ENCODE peak calls at places on chromosomes 12 and 14, in four cellular contexts. K, Y, W and I are unnamed samples.
A peak's percentile ranks its signal among the peaks of the same experiment; 100 is the strongest.

GRCh38 chr12:93722757-93723567 is 45.8 kb downstream of the CRADD start:
- DNase-seq in K (no peak), Y (no peak), W (no peak), I (peak; percentile 78)

GRCh38 chr12:13661005-13661887 is 320.2 kb downstream of the GRIN2B start:
- DNase-seq in K (peak; percentile 4), Y (peak; percentile 67), W (peak; percentile 48), I (no peak)

GRCh38 chr12:115227137-115227615 is 543.2 kb upstream of the TBX3 start:
- DNase-seq in K (peak; percentile 67), Y (no peak), W (no peak), I (peak; percentile 81)

GRCh38 chr12:4245446-4245845 is 28.1 kb upstream of the CCND2 start:
- DNase-seq in K (no peak), Y (no peak), W (no peak), I (no peak)

GRCh38 chr14:56809262-56810215 is 740 bp downstream of the OTX2 start:
- DNase-seq in K (no peak), Y (no peak), W (no peak), I (no peak)

GRCh38 chr12:68334136-68334535 is 2.0 kb upstream of the MDM1 start:
- DNase-seq in K (no peak), Y (no peak), W (no peak), I (no peak)

GRCh38 chr12:39587247-39587646 is 32.4 kb downstream of the ABCD2 start:
- DNase-seq in K (no peak), Y (no peak), W (no peak), I (no peak)

GRCh38 chr14:58296731-58297130 is 1.6 kb upstream of the ARID4A start:
- DNase-seq in K (no peak), Y (no peak), W (no peak), I (no peak)

GRCh38 chr12:30457621-30458289 is 237.9 kb downstream of the IPO8 start:
- DNase-seq in K (peak; percentile 0), Y (no peak), W (no peak), I (no peak)

GRCh38 chr12:52971701-52972329 is 22.9 kb downstream of the KRT18 start:
- DNase-seq in K (peak; percentile 41), Y (no peak), W (no peak), I (peak; percentile 84)

GRCh38 chr12:104321949-104322348 is 18.4 kb downstream of the EID3 start:
- DNase-seq in K (no peak), Y (no peak), W (no peak), I (no peak)

GRCh38 chr14:35215110-35215872 is 76.9 kb upstream of the PSMA6 start:
- DNase-seq in K (peak; percentile 29), Y (no peak), W (no peak), I (no peak)

DNA sequence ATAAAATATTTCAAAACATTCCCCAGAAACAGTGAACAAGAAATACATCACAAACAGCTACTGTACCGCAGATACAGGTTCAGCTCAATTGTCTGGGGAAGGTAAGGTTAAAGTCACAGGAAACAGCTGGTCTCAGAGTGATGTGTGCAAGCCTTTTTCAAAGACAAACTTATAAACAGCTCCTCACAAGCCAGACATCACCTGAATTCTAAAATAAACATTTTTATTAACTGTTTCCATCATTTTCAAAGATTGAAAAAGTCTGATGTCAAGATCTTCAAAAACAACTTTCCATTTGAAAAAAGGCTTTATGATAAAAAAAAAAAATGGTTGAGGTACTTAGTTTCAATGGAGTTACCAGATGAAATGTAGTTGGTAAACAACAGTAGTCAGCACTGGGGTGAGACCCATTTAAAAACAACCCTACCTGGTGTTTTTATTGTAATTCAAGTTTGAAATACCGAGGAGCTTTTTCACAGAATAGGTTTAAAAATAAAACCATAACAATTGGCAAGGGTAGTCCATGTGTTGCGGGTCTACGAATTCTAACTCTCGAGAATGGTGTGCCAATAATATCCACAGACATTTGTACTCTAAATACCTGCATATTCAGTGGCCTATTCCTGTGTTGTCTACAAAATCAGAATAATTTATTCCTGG is 3.9 kb downstream of the BTG1 start:
- DNase-seq in K (no peak), Y (no peak), W (no peak), I (no peak)
- H3K27me3 ChIP-seq in K (no peaks in the 10 kb centered on the region), Y (no peaks in the 10 kb centered on the region), W (no peaks in the 10 kb centered on the region), I (no peaks in the 10 kb centered on the region)

GRCh38 chr12:124812972-124813371 is 50.7 kb downstream of the SCARB1 start:
- DNase-seq in K (no peak), Y (no peak), W (no peak), I (no peak)

GRCh38 chr12:124811633-124812032 is 52.0 kb downstream of the SCARB1 start:
- DNase-seq in K (no peak), Y (no peak), W (no peak), I (no peak)

GRCh38 chr12:124813782-124814181 is 49.9 kb downstream of the SCARB1 start:
- DNase-seq in K (no peak), Y (no peak), W (no peak), I (no peak)

GRCh38 chr12:124809878-124810277 is 53.8 kb downstream of the SCARB1 start:
- DNase-seq in K (no peak), Y (no peak), W (no peak), I (no peak)

DNA sequence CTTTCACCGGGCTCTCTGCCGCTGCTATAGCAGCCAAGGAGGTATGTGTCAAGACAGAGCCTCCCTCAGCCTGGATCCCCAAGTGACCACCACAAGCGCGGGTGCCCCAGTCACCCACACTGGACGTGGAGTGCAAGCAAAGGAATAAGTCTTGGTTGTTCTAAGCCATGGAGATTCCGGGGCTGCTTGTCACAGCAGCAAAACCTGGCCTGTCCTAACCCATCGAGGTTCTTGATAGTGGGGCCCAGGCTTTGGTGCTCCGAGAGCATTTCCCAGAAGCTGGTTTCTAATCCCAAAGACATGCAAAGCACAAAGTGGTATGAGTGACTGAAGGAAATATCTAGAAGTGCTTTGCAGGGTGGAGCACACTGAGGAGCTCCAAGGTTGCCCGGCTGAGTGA is 51.3 kb downstream of the SCARB1 start:
- DNase-seq in K (no peak), Y (no peak), W (no peak), I (no peak)
- H3K36me3 ChIP-seq in K (peaks cover 11% of the 10 kb centered on the region), Y (no peaks in the 10 kb centered on the region), W (no peaks in the 10 kb centered on the region), I (peaks cover 39% of the 10 kb centered on the region)

DNA sequence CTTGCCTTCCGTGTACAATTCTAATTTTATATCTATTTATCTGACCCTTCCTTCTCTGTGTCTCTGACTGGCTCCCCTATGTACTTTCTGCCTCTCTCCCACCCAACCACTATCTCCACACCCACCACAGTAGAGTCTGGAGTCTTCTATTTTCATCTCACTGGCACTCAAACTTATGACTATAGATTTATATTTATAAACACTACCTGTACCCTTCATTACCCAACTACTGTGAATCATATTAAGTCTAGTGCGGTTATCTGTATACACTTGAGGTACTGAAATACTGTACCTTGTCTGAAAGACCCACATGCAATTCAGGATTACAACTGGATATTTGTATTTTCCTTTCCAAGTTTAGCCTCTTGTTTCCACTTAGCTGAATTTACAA is 36.1 kb downstream of the ATP2B1 start:
- DNase-seq in K (no peak), Y (no peak), W (no peak), I (no peak)
- H3K4me3 ChIP-seq in K (no peak overlapping the region), Y (no peak overlapping the region), W (no peak overlapping the region), I (no peak overlapping the region)

GRCh38 chr14:93430319-93430801 is 379 bp upstream of the UNC79 start:
- DNase-seq in K (no peak), Y (no peak), W (no peak), I (peak; percentile 52)
- H3K27me3 ChIP-seq in K (no peaks in the 10 kb centered on the region), Y (peaks cover 48% of the 10 kb centered on the region), W (peaks cover 7% of the 10 kb centered on the region), I (peaks cover 58% of the 10 kb centered on the region)

GRCh38 chr12:57496822-57497221 is 9.0 kb downstream of the MARS1 start:
- DNase-seq in K (no peak), Y (no peak), W (no peak), I (no peak)

GRCh38 chr12:57498571-57498970 is 10.7 kb downstream of the MARS1 start:
- DNase-seq in K (no peak), Y (no peak), W (no peak), I (no peak)

GRCh38 chr12:57500213-57500612 is 12.3 kb downstream of the MARS1 start:
- DNase-seq in K (no peak), Y (no peak), W (no peak), I (no peak)

GRCh38 chr12:57498143-57498524 is 10.3 kb downstream of the MARS1 start:
- DNase-seq in K (no peak), Y (no peak), W (no peak), I (no peak)

GRCh38 chr12:57497223-57498142 is 9.6 kb downstream of the MARS1 start:
- DNase-seq in K (no peak), Y (no peak), W (no peak), I (no peak)
- H3K36me3 ChIP-seq in K (peaks cover 36% of the 10 kb centered on the region), Y (peaks cover 24% of the 10 kb centered on the region), W (no peaks in the 10 kb centered on the region), I (peaks cover 77% of the 10 kb centered on the region)

DNA sequence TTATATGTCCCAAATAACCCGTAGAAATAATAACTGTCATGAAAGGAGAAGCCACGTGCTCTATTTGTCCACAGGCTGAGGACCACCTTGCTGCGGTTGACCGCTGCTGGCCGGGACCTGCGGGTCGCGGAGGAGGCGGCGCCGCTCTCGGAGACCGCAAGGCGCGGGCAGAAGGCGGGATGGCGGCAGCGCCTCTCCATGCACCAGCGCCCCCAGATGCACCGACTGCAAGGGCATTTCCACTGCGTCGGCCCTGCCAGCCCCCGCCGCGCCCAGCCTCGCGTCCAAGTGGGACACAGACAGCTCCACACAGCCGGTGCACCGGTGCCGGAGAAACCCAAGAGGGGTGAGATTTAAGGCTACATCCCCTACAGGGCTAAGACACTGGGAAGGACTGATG is 21.0 kb downstream of the RPGRIP1 start:
- DNase-seq in K (no peak), Y (no peak), W (peak; percentile 55), I (no peak)
- H3K4me3 ChIP-seq in K (no peak overlapping the region), Y (no peak overlapping the region), W (peak overlapping the region; percentile 16), I (peak overlapping the region; percentile 5)

DNA sequence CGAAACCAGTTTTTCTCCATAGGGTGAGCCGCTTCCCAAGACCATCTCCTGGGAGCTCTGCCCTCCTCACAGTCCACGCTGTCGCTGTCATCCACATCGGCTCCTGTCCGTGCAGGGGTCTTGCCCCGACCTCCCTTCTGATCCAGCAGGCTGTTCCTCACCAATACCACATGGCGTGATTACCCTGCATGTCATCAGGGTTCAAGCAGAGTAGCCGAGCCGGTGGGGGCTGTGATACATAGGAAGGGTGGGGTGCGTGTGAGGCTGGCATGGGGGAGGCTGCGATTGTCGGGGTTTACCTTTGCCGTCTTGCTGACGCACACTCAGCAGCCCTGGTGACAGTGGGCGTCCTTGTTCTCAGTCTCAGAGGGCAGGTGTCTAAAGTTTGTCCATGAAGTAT is 17.0 kb downstream of the TEDC1 start:
- DNase-seq in K (no peak), Y (peak; percentile 48), W (no peak), I (peak; percentile 62)
- H3K27me3 ChIP-seq in K (no peaks in the 10 kb centered on the region), Y (peaks cover 33% of the 10 kb centered on the region), W (no peaks in the 10 kb centered on the region), I (no peaks in the 10 kb centered on the region)

DNA sequence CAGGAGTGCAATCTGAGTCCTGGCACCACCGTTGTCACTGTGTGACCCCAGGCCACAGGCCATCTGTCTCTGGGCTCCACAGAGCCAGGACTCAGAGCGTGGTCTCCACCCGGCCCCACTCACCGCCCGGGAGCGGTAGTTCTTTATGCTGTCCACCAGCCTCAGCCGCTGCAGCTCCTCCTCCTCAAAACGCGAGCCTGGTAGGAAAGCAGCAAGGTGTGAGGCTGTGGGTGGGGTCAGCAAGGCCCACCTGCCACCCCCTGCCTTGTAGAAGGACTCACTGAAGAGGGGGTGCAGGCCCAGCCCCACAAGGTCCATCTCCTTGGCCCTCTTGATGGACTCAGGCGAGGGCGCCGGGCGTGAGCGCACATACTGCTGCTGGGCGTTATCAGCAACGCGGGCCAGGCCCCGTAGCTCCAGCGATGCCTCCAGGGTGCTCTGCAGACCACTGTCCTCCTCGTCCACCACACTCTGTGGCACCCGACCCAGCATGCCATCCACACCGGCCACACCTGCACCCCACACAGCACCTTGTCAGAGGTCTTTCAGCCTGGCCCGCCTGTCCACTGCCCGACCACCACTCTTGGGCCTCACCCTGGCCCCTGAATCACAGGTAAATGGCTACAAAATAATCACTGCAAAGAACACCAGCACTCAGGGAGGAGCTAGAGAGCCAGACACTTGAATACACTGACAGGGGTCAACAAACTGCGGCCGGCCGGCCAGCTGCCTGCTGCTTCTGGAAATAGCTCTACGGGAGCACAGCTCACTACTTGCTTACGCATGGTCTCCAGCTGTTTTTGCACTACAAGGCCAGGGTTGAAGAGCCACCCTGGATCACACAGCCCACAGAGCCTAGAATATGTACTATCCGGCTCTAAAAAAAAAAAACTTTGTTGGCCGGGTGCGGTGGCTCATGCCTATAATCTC is 16.3 kb downstream of the CFAP73 start:
- DNase-seq in K (no peak), Y (no peak), W (no peak), I (no peak)
- H3K36me3 ChIP-seq in K (peaks cover 46% of the 10 kb centered on the region), Y (peaks cover 68% of the 10 kb centered on the region), W (no peaks in the 10 kb centered on the region), I (peaks cover 73% of the 10 kb centered on the region)